ENCODE peak calls at places on chromosomes 2 and 18, in four cellular contexts. One of them, this sample, is unnamed.

GRCh38 chr18:41513438-41513837 is 441.6 kb upstream of the PIK3C3 start:
- DNase-seq in H1: no peak
- DNase-seq in A549: no peak
- DNase-seq in HepG2: no peak
- DNase-seq in this sample: no peak

GRCh38 chr18:75563150-75563549 is 135.6 kb upstream of the SMIM21 start:
- DNase-seq in H1: no peak
- DNase-seq in A549: no peak
- DNase-seq in HepG2: no peak
- DNase-seq in this sample: no peak

GRCh38 chr18:13616525-13617035 is 109.8 kb downstream of the FAM210A start:
- DNase-seq in H1: no peak
- DNase-seq in A549: no peak
- DNase-seq in HepG2: no peak
- DNase-seq in this sample: no peak

GRCh38 chr2:85438291-85439110 is 20.0 kb downstream of the SH2D6 start:
- DNase-seq in H1: no peak
- DNase-seq in A549: no peak
- DNase-seq in HepG2: peak
- DNase-seq in this sample: no peak

GRCh38 chr18:33201509-33201926 is 239.0 kb downstream of the CCDC178 start:
- DNase-seq in H1: peak
- DNase-seq in A549: no peak
- DNase-seq in HepG2: peak
- DNase-seq in this sample: no peak

GRCh38 chr2:219605607-219605954 is 7.9 kb downstream of the STK11IP start:
- DNase-seq in H1: no peak
- DNase-seq in A549: no peak
- DNase-seq in HepG2: no peak
- DNase-seq in this sample: no peak

GRCh38 chr18:33440384-33441043 is at the start of gene CCDC178:
- DNase-seq in H1: peak
- DNase-seq in A549: peak
- DNase-seq in HepG2: no peak
- DNase-seq in this sample: peak

GRCh38 chr2:235413084-235413483 is 80.8 kb upstream of the AGAP1 start:
- DNase-seq in H1: no peak
- DNase-seq in A549: no peak
- DNase-seq in HepG2: no peak
- DNase-seq in this sample: no peak

GRCh38 chr2:76613330-76613729 is 902.6 kb upstream of the GCFC2 start:
- DNase-seq in H1: no peak
- DNase-seq in A549: no peak
- DNase-seq in HepG2: no peak
- DNase-seq in this sample: no peak

GRCh38 chr18:43789234-43790000 is 512.1 kb upstream of the SYT4 start:
- DNase-seq in H1: no peak
- DNase-seq in A549: no peak
- DNase-seq in HepG2: no peak
- DNase-seq in this sample: no peak

GRCh38 chr2:240355001-240355891 is 80.2 kb upstream of the GPC1 start:
- DNase-seq in H1: no peak
- DNase-seq in A549: no peak
- DNase-seq in HepG2: no peak
- DNase-seq in this sample: no peak

GRCh38 chr2:176832086-176832485 is 380.5 kb upstream of the HNRNPA3 start:
- DNase-seq in H1: no peak
- DNase-seq in A549: no peak
- DNase-seq in HepG2: no peak
- DNase-seq in this sample: no peak

GRCh38 chr2:128261245-128262128 is 57.2 kb downstream of the HS6ST1 start:
- DNase-seq in H1: peak
- DNase-seq in A549: no peak
- DNase-seq in HepG2: no peak
- DNase-seq in this sample: no peak

GRCh38 chr18:8142131-8142711 is 467.0 kb upstream of the RAB12 start:
- DNase-seq in H1: no peak
- DNase-seq in A549: no peak
- DNase-seq in HepG2: no peak
- DNase-seq in this sample: peak

GRCh38 chr2:120976501-120977307 is 241.0 kb downstream of the GLI2 start:
- DNase-seq in H1: no peak
- DNase-seq in A549: no peak
- DNase-seq in HepG2: no peak
- DNase-seq in this sample: no peak

GRCh38 chr2:27042159-27042661 is 9.3 kb upstream of the AGBL5 start:
- DNase-seq in H1: no peak
- DNase-seq in A549: no peak
- DNase-seq in HepG2: no peak
- DNase-seq in this sample: no peak

GRCh38 chr2:118850171-118850900 is 2.9 kb upstream of the EN1 start:
- DNase-seq in H1: peak
- DNase-seq in A549: no peak
- DNase-seq in HepG2: no peak
- DNase-seq in this sample: no peak

GRCh38 chr18:31684279-31685096 is at the start of gene B4GALT6:
- DNase-seq in H1: peak
- DNase-seq in A549: peak
- DNase-seq in HepG2: no peak
- DNase-seq in this sample: peak

GRCh38 chr2:48114256-48114655 is 208.0 kb upstream of the FBXO11 start:
- DNase-seq in H1: no peak
- DNase-seq in A549: peak
- DNase-seq in HepG2: peak
- DNase-seq in this sample: peak

GRCh38 chr2:203890733-203891132 is 23.2 kb downstream of the CTLA4 start:
- DNase-seq in H1: no peak
- DNase-seq in A549: no peak
- DNase-seq in HepG2: no peak
- DNase-seq in this sample: no peak

DNA sequence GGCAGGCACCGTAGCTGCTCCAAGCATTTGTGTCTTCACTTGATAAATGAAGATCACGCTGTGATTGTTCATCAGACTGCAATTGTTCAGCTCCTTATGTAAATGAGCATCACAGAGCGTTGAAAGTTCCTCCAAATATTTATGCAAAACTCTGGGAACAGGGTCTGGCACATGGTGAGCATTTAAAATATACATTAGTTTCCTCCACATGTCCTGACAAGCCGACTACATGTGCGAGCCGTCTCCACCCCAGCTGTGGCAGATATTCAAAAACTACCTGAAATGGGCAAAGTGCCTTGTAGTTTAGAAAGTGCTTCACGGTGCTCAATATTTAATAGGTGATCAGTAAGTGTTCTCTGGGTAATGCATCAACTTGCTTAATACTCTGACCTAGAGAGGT is 175.1 kb upstream of the ID2 start:
- DNase-seq in H1: no peak
- DNase-seq in A549: no peak
- DNase-seq in HepG2: no peak
- DNase-seq in this sample: no peak
- TF ChIP-seq MAFK in H1: no peak
- TF ChIP-seq MAFK in A549: no peak
- TF ChIP-seq MAFK in HepG2: no peak
- TF ChIP-seq MAFK in this sample: no peak

GRCh38 chr2:20288941-20289340 is 61.7 kb downstream of the PUM2 start:
- DNase-seq in H1: no peak
- DNase-seq in A549: peak
- DNase-seq in HepG2: no peak
- DNase-seq in this sample: peak
- TF ChIP-seq HDAC2 in H1: no peak
- TF ChIP-seq HDAC2 in A549: no peak
- TF ChIP-seq HDAC2 in HepG2: no peak
- TF ChIP-seq HDAC2 in this sample: no peak

GRCh38 chr2:45069711-45070664 is 60.7 kb upstream of the SIX2 start:
- DNase-seq in H1: peak
- DNase-seq in A549: no peak
- DNase-seq in HepG2: no peak
- DNase-seq in this sample: no peak
- TF ChIP-seq MAFK in H1: no peak
- TF ChIP-seq MAFK in A549: no peak
- TF ChIP-seq MAFK in HepG2: no peak
- TF ChIP-seq MAFK in this sample: no peak

DNA sequence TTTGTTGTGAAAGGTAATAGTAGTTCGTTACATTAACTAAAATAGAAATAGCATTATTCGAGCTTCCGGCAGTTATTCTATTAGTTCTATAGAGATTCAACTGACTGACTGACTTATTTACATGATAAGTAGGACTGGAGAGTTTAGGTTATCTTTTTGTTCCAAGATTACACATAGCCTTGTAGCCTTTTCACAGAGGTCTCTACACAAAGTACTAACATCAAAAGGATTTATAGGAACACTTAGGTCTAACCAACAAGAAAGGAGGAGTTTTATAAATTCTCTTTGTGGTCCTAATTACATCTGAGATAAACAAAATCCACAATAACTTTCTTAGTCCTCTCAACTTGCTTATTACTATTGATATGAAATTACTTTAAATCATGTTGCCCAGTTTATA is 62.8 kb downstream of the SOS1 start:
- DNase-seq in H1: no peak
- DNase-seq in A549: no peak
- DNase-seq in HepG2: no peak
- DNase-seq in this sample: no peak
- TF ChIP-seq HDAC2 in H1: no peak
- TF ChIP-seq HDAC2 in A549: no peak
- TF ChIP-seq HDAC2 in HepG2: no peak
- TF ChIP-seq HDAC2 in this sample: no peak

GRCh38 chr2:155256803-155257202 is 558.3 kb downstream of the KCNJ3 start:
- DNase-seq in H1: peak
- DNase-seq in A549: no peak
- DNase-seq in HepG2: peak
- DNase-seq in this sample: no peak
- TF ChIP-seq MAFK in H1: no peak
- TF ChIP-seq MAFK in A549: no peak
- TF ChIP-seq MAFK in HepG2: no peak
- TF ChIP-seq MAFK in this sample: no peak

GRCh38 chr18:59047321-59047991 is 92.2 kb upstream of the SEC11C start:
- DNase-seq in H1: no peak
- DNase-seq in A549: no peak
- DNase-seq in HepG2: no peak
- DNase-seq in this sample: no peak
- TF ChIP-seq HDAC2 in H1: no peak
- TF ChIP-seq HDAC2 in A549: no peak
- TF ChIP-seq HDAC2 in HepG2: no peak
- TF ChIP-seq HDAC2 in this sample: no peak

GRCh38 chr2:18740428-18740827 is 151.1 kb upstream of the NT5C1B start:
- DNase-seq in H1: no peak
- DNase-seq in A549: no peak
- DNase-seq in HepG2: no peak
- DNase-seq in this sample: no peak

GRCh38 chr2:18745431-18746272 is 156.3 kb upstream of the NT5C1B start:
- DNase-seq in H1: no peak
- DNase-seq in A549: no peak
- DNase-seq in HepG2: no peak
- DNase-seq in this sample: no peak

GRCh38 chr2:18742382-18742781 is 153.0 kb upstream of the NT5C1B start:
- DNase-seq in H1: no peak
- DNase-seq in A549: no peak
- DNase-seq in HepG2: no peak
- DNase-seq in this sample: no peak

DNA sequence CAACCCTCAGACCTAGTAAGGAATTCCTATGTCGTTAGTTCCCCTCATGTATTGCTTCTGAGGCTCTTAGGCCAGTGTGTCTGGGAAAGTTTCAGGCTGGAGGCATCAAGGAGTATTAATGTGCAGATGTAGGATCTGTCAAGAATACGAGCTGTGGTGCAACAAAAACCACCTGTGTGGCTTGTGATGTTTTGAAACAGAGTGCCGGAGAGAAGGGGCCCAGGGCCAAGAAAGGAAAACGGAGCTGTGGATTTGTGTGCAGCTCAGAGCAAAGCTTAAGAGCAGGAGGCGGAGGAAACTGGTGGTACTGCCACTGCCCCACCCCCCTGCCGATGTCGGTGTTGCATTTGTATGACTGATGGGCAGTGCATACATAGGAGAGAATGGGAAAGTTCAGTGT is 152.5 kb upstream of the NT5C1B start:
- DNase-seq in H1: no peak
- DNase-seq in A549: no peak
- DNase-seq in HepG2: no peak
- DNase-seq in this sample: no peak
- TF ChIP-seq MAFK in H1: no peak
- TF ChIP-seq MAFK in A549: no peak
- TF ChIP-seq MAFK in HepG2: no peak
- TF ChIP-seq MAFK in this sample: no peak

GRCh38 chr2:170031288-170031687 is 146.7 kb upstream of the MYO3B start:
- DNase-seq in H1: no peak
- DNase-seq in A549: no peak
- DNase-seq in HepG2: no peak
- DNase-seq in this sample: no peak

GRCh38 chr2:170026361-170026760 is 151.6 kb upstream of the MYO3B start:
- DNase-seq in H1: no peak
- DNase-seq in A549: no peak
- DNase-seq in HepG2: no peak
- DNase-seq in this sample: peak

GRCh38 chr2:170025223-170025622 is 152.7 kb upstream of the MYO3B start:
- DNase-seq in H1: no peak
- DNase-seq in A549: no peak
- DNase-seq in HepG2: no peak
- DNase-seq in this sample: no peak

GRCh38 chr2:170030040-170030439 is 147.9 kb upstream of the MYO3B start:
- DNase-seq in H1: no peak
- DNase-seq in A549: no peak
- DNase-seq in HepG2: no peak
- DNase-seq in this sample: no peak

DNA sequence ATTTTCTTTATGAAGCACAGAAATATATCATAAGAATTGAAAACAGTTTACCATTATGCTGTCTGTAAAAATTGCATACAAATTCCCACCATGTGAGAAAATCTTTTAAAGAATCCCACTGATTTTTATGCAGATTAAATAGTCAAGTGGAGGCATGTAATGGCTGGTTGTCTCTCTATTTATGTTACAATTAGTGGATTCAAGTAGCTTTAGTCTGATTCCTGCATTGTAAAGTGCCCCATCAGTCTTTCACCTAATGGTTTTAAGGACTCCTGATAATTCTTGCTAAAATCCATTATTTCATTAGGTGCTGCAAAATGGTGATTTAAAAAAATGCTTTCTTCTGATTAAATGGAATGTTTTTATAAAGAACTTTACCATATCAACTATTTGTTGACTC is 148.4 kb upstream of the MYO3B start:
- DNase-seq in H1: no peak
- DNase-seq in A549: no peak
- DNase-seq in HepG2: no peak
- DNase-seq in this sample: no peak
- TF ChIP-seq HDAC2 in H1: no peak
- TF ChIP-seq HDAC2 in A549: no peak
- TF ChIP-seq HDAC2 in HepG2: no peak
- TF ChIP-seq HDAC2 in this sample: no peak

DNA sequence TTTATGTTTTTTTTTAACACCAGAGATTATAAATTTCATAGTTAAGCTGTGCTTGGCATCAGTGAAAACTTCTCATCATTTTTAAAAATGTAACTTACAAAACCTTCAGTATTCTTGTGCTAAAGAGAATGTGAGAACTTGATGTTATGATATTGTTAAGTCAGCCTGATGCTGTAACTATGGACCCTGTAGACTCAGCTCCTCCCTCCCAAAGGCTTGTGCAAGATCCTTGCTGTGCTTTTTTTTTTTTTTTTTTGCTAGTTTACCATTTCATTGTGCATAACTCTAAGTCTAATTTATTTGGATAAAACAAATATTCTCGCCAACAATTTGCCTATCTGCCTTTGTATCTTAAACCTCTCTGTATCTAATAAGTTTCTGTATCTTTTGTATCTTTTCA is 12.9 kb upstream of the TFPI start:
- DNase-seq in H1: no peak
- DNase-seq in A549: no peak
- DNase-seq in HepG2: peak
- DNase-seq in this sample: no peak
- TF ChIP-seq MAFK in H1: no peak
- TF ChIP-seq MAFK in A549: no peak
- TF ChIP-seq MAFK in HepG2: no peak
- TF ChIP-seq MAFK in this sample: no peak

This sample was measured in K562.